ENCODE peak calls at places on chromosome 4, in eight cellular contexts. N is OCI-LY7, C is tibial artery, Z is cardiac muscle cell, V is lower lobe of right lung, H is SK-N-SH, J is aorta, O is adipocyte. I is an unnamed sample. For H3K4me1, the result is how much of the 10 kb centered on the place peaks cover.

GRCh38 chr4:84218002-84218401 is 281.1 kb downstream of the NKX6-1 start:
- DNase-seq in N (no peak), V (no peak), Z (no peak), J (no peak), O (no peak), C (no peak), H (no peak), I (no peak)

GRCh38 chr4:68630371-68630770 is 40.1 kb downstream of the UGT2B15 start:
- DNase-seq in N (no peak), O (no peak), J (no peak), Z (no peak), C (no peak), H (no peak), V (no peak), I (no peak)

GRCh38 chr4:146790515-146790914 is 151.8 kb downstream of the POU4F2 start:
- DNase-seq in N (no peak), V (no peak), J (no peak), C (no peak), Z (no peak), O (no peak), H (no peak), I (no peak)

GRCh38 chr4:128338634-128339355 is 51.2 kb upstream of the PGRMC2 start:
- DNase-seq in V (no peak), C (no peak), Z (no peak), O (peak), H (no peak), N (no peak), J (no peak), I (no peak)

GRCh38 chr4:156298230-156298629 is 344.6 kb upstream of the CTSO start:
- DNase-seq in Z (no peak), C (no peak), N (no peak), O (peak), J (no peak), V (no peak), H (no peak), I (no peak)

GRCh38 chr4:159046683-159047082 is 56.2 kb upstream of the RAPGEF2 start:
- DNase-seq in J (no peak), V (no peak), O (no peak), H (no peak), N (no peak), Z (no peak), C (no peak), I (no peak)

GRCh38 chr4:9716093-9716492 is 65.3 kb upstream of the DRD5 start:
- DNase-seq in J (no peak), V (no peak), N (no peak), H (no peak), C (no peak), Z (no peak), O (no peak), I (no peak)

GRCh38 chr4:55827582-55827981 is 8.0 kb downstream of the EXOC1L start:
- DNase-seq in H (no peak), J (no peak), C (no peak), N (no peak), O (no peak), V (no peak), Z (no peak), I (no peak)

GRCh38 chr4:5463361-5463760 is 245.0 kb downstream of the EVC2 start:
- DNase-seq in Z (no peak), J (no peak), H (no peak), V (no peak), C (no peak), O (no peak), N (no peak), I (no peak)

GRCh38 chr4:38760915-38761314 is 21.9 kb downstream of the TLR10 start:
- DNase-seq in J (no peak), C (no peak), V (no peak), Z (no peak), H (no peak), N (peak), O (no peak), I (no peak)

GRCh38 chr4:106347167-106347566 is 21.4 kb downstream of the GIMD1 start:
- DNase-seq in O (no peak), Z (no peak), H (no peak), C (no peak), J (no peak), V (no peak), N (no peak), I (no peak)

GRCh38 chr4:184942447-184943425 is 75.6 kb upstream of the HELT start:
- DNase-seq in Z (peak), O (no peak), J (no peak), C (no peak), V (no peak), H (no peak), N (no peak), I (peak)

GRCh38 chr4:47184071-47184470 is 152.7 kb downstream of the GABRB1 start:
- DNase-seq in H (no peak), O (no peak), C (no peak), J (no peak), Z (no peak), N (no peak), V (no peak), I (no peak)

GRCh38 chr4:26812049-26812729 is 48.5 kb upstream of the STIM2 start:
- DNase-seq in N (no peak), O (no peak), V (no peak), Z (no peak), H (no peak), J (no peak), C (no peak), I (no peak)

GRCh38 chr4:98747659-98748091 is 89.3 kb upstream of the TSPAN5 start:
- DNase-seq in O (no peak), V (no peak), N (no peak), J (no peak), H (no peak), C (no peak), Z (no peak), I (no peak)

GRCh38 chr4:123980736-123981285 is 584.2 kb downstream of the SPRY1 start:
- DNase-seq in H (no peak), V (no peak), Z (no peak), J (no peak), C (no peak), N (no peak), O (no peak), I (no peak)

GRCh38 chr4:24657768-24658617 is 73.6 kb upstream of the DHX15 start:
- DNase-seq in O (peak), Z (no peak), J (peak), H (no peak), C (no peak), V (peak), N (peak), I (no peak)

GRCh38 chr4:36392916-36393315 is 111.5 kb downstream of the DTHD1 start:
- DNase-seq in J (no peak), H (no peak), O (no peak), N (no peak), V (no peak), Z (no peak), C (no peak), I (no peak)

GRCh38 chr4:185540040-185540439 is 4.7 kb upstream of the PDLIM3 start:
- DNase-seq in V (no peak), Z (no peak), H (no peak), O (no peak), N (no peak), C (no peak), J (no peak), I (no peak)

GRCh38 chr4:23422878-23423277 is 467.0 kb downstream of the PPARGC1A start:
- DNase-seq in J (no peak), N (no peak), H (no peak), Z (no peak), C (no peak), V (no peak), O (no peak), I (no peak)

GRCh38 chr4:47930971-47931804 is 16.8 kb upstream of the NFXL1 start:
- DNase-seq in Z (no peak), O (peak), H (peak), J (no peak), C (no peak), V (no peak), N (no peak), I (no peak)

GRCh38 chr4:79563218-79563617 is 155.2 kb upstream of the GK2 start:
- DNase-seq in C (no peak), O (no peak), Z (no peak), V (no peak), N (no peak), H (no peak), J (no peak), I (no peak)

GRCh38 chr4:22842360-22842759 is 149.6 kb downstream of the GBA3 start:
- DNase-seq in V (no peak), H (no peak), O (no peak), J (no peak), C (no peak), Z (no peak), N (no peak), I (no peak)

DNA sequence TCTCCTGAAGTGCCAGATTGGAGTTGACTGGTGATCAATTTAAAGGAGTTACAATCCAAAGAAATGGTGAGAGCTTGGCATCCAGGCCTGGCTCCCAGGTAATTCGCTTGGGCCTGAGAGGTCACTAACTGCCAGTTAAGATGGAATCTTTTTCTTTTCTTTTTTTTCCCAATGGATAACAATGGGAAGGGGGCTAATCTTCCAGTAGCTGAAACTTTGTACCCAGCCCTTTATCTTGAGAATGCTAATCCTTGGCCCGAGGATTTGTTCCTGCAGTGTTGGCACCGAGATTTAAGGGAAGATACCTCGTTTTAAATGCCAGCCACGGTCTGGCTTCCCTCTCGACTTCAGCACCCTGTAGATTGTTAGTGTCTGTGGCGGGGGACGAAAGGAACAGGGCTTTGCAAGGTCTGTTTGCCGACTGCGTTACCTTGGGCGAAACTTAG is 13.4 kb upstream of the PITX2 start:
- DNase-seq in O (no peak), H (no peak), J (no peak), V (no peak), N (no peak), C (no peak), Z (no peak), I (no peak)
- H3K4me3 ChIP-seq in O (peak), H (no peak), J (no peak), V (peak), N (no peak), C (no peak), Z (no peak), I (peak)

GRCh38 chr4:41203841-41204240 is 10.5 kb downstream of the APBB2 start:
- DNase-seq in O (no peak), N (no peak), J (no peak), V (no peak), H (no peak), C (no peak), Z (no peak), I (no peak)

GRCh38 chr4:41204400-41204978 is 9.9 kb downstream of the APBB2 start:
- DNase-seq in J (no peak), H (no peak), N (no peak), Z (no peak), C (no peak), V (no peak), O (peak), I (no peak)

GRCh38 chr4:41205854-41206460 is 8.4 kb downstream of the APBB2 start:
- DNase-seq in Z (no peak), H (no peak), J (no peak), V (no peak), O (no peak), N (no peak), C (no peak), I (no peak)

GRCh38 chr4:41203169-41203568 is 11.2 kb downstream of the APBB2 start:
- DNase-seq in N (no peak), Z (no peak), V (no peak), J (no peak), C (no peak), H (no peak), O (peak), I (no peak)

GRCh38 chr4:41205130-41205529 is 9.2 kb downstream of the APBB2 start:
- DNase-seq in C (no peak), J (no peak), O (no peak), H (no peak), Z (no peak), N (no peak), V (no peak), I (no peak)
- H3K4me1 ChIP-seq in C (half or more), J (under half), O (half or more), H (half or more), Z (under half), N (under half), V (under half), I (half or more)

GRCh38 chr4:163540977-163541376 is 46.5 kb downstream of the TMA16 start:
- DNase-seq in J (peak), C (peak), V (no peak), Z (no peak), H (no peak), O (peak), N (no peak), I (no peak)

GRCh38 chr4:163534056-163534455 is 39.6 kb downstream of the TMA16 start:
- DNase-seq in C (no peak), J (no peak), N (no peak), Z (no peak), H (no peak), V (no peak), O (no peak), I (no peak)

GRCh38 chr4:163540448-163540847 is 46.0 kb downstream of the TMA16 start:
- DNase-seq in J (no peak), H (no peak), V (no peak), C (no peak), N (no peak), O (no peak), Z (no peak), I (no peak)

GRCh38 chr4:163536101-163536500 is 41.6 kb downstream of the TMA16 start:
- DNase-seq in H (no peak), N (no peak), V (no peak), C (no peak), Z (no peak), J (no peak), O (peak), I (no peak)

DNA sequence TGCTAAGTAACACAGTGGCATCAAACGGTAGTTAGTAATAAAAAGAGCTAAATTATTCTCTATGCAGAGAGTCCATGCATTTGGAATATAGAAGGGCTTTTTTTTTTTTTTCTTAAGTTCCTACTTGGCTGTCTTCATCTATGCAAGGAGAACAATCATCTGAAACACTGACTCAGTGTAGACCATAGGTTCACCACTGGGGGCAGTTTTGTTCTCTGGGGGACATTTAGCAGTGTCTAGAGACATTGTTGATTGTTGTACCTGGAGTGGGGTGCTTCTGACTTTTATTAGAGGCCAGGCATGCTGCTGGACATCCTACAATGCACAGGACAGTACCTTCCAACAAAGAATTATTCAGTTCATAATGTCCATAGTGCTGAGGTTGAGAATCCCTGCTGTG is 41.2 kb downstream of the TMA16 start:
- DNase-seq in Z (no peak), C (no peak), V (no peak), N (no peak), H (no peak), O (no peak), J (no peak), I (no peak)
- H3K4me3 ChIP-seq in Z (no peak), C (no peak), V (no peak), N (no peak), H (no peak), O (no peak), J (no peak), I (no peak)

GRCh38 chr4:168854216-168854921 is 155.7 kb downstream of the CBR4 start:
- DNase-seq in O (no peak), H (no peak), J (no peak), N (no peak), C (no peak), V (no peak), Z (peak), I (no peak)

GRCh38 chr4:168857546-168858314 is 152.3 kb downstream of the CBR4 start:
- DNase-seq in O (peak), J (no peak), Z (no peak), H (no peak), V (no peak), N (no peak), C (no peak), I (no peak)

GRCh38 chr4:168856312-168856711 is 153.7 kb downstream of the CBR4 start:
- DNase-seq in V (no peak), J (no peak), C (no peak), H (no peak), O (peak), N (no peak), Z (no peak), I (no peak)

GRCh38 chr4:168859100-168859499 is 151.0 kb downstream of the CBR4 start:
- DNase-seq in N (no peak), C (no peak), H (no peak), V (no peak), O (no peak), Z (no peak), J (no peak), I (no peak)

DNA sequence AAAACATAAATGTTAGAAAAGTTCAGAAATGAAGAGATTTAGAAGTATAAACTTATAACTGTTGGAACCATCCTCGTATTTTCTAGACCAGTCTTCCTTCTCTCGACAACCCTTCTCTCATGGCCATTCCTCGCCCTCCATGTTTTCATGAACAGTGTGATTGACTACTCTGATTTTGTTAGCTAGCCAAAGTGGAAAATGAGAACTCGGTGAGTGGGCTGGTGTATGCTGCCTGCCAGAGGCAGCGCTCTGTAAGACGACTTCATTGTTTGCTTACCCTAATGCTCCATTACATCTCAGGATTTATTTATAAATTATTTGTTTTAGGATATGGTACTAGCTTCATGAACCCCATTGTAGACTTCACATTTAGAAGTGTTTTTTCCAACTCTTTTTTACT is 153.0 kb downstream of the CBR4 start:
- DNase-seq in H (no peak), V (no peak), Z (no peak), O (no peak), N (no peak), J (no peak), C (no peak), I (no peak)
- H3K4me1 ChIP-seq in H (under half), V (under half), Z (under half), O (half or more), N (under half), J (under half), C (half or more), I (half or more)

GRCh38 chr4:81031389-81032173 is 1.1 kb downstream of the BMP3 start:
- DNase-seq in H (peak), Z (no peak), O (no peak), J (no peak), C (no peak), N (peak), V (peak), I (no peak)

GRCh38 chr4:81030617-81031388 is at the start of gene BMP3:
- DNase-seq in C (no peak), Z (peak), V (peak), N (peak), J (no peak), O (peak), H (no peak), I (no peak)

GRCh38 chr4:81032805-81033684 is 2.5 kb downstream of the BMP3 start:
- DNase-seq in Z (no peak), J (no peak), N (peak), O (no peak), H (no peak), V (no peak), C (no peak), I (no peak)

GRCh38 chr4:81032174-81032551 is 1.7 kb downstream of the BMP3 start:
- DNase-seq in V (no peak), N (peak), O (no peak), H (no peak), C (no peak), Z (no peak), J (no peak), I (no peak)

GRCh38 chr4:81030061-81030616 is 369 bp upstream of the BMP3 start:
- DNase-seq in Z (no peak), J (no peak), H (no peak), N (peak), O (no peak), C (no peak), V (no peak), I (no peak)
- H3K4me3 ChIP-seq in Z (peak), J (no peak), H (peak), N (peak), O (peak), C (peak), V (peak), I (peak)

GRCh38 chr4:88606832-88607231 is 14.6 kb downstream of the HERC3 start:
- DNase-seq in V (no peak), O (no peak), Z (no peak), C (no peak), H (no peak), N (no peak), J (no peak), I (no peak)
- H3K4me1 ChIP-seq in V (under half), O (under half), Z (under half), C (under half), H (under half), N (under half), J (under half), I (under half)

GRCh38 chr4:85966308-85966882 is 393.5 kb downstream of the MAPK10 start:
- DNase-seq in J (no peak), V (no peak), Z (no peak), N (no peak), H (no peak), O (peak), C (no peak), I (no peak)

GRCh38 chr4:85967872-85968271 is 392.0 kb downstream of the MAPK10 start:
- DNase-seq in O (peak), C (no peak), V (no peak), H (no peak), J (no peak), N (no peak), Z (no peak), I (no peak)

GRCh38 chr4:85970535-85970934 is 389.3 kb downstream of the MAPK10 start:
- DNase-seq in C (no peak), V (no peak), Z (no peak), O (no peak), N (no peak), J (no peak), H (no peak), I (no peak)

GRCh38 chr4:85965529-85965928 is 394.3 kb downstream of the MAPK10 start:
- DNase-seq in N (no peak), O (no peak), Z (no peak), H (no peak), V (no peak), C (no peak), J (no peak), I (no peak)

GRCh38 chr4:85968945-85969830 is 390.7 kb downstream of the MAPK10 start:
- DNase-seq in V (no peak), J (no peak), N (peak), H (peak), C (no peak), O (peak), Z (peak), I (no peak)
- H3K4me3 ChIP-seq in V (no peak), J (no peak), N (no peak), H (no peak), C (no peak), O (no peak), Z (no peak), I (no peak)

GRCh38 chr4:140720387-140721087 is 35.6 kb downstream of the TBC1D9 start:
- DNase-seq in Z (no peak), N (peak), O (no peak), J (no peak), V (no peak), H (no peak), C (no peak), I (no peak)

GRCh38 chr4:140726776-140727500 is 29.2 kb downstream of the TBC1D9 start:
- DNase-seq in V (no peak), Z (no peak), J (no peak), N (no peak), C (no peak), H (no peak), O (no peak), I (no peak)

GRCh38 chr4:140725556-140725955 is 30.6 kb downstream of the TBC1D9 start:
- DNase-seq in H (no peak), V (no peak), N (no peak), Z (no peak), J (no peak), C (no peak), O (no peak), I (no peak)

GRCh38 chr4:140721088-140721421 is 35.1 kb downstream of the TBC1D9 start:
- DNase-seq in V (no peak), O (no peak), C (no peak), N (peak), H (no peak), Z (no peak), J (no peak), I (no peak)

DNA sequence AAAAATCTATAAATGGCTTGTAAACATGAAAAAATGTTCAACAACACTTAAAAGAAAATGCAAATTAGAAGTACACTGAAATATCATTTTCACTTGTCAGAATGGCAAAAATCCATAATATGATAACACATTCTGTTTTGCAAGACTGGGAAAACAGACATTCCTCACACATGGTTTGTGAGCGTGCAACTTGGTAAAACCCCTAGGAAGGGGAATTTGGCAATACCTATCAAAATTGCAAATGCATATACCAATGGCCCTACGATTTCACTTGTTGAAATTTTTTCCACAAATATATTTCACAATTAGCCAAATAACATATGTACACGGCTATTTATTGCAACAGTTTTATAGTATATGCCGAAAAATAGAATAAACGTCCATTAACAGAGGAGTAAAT is 31.4 kb downstream of the TBC1D9 start:
- DNase-seq in O (no peak), Z (no peak), C (no peak), H (no peak), J (no peak), N (no peak), V (no peak), I (no peak)
- H3K4me1 ChIP-seq in O (half or more), Z (under half), C (under half), H (under half), J (under half), N (under half), V (half or more), I (under half)

I was measured in esophagus muscularis mucosa.